ENCODE peak calls at places on chromosomes 12 and 14, in four cellular contexts. I is IMR-90, T is kidney, R is pancreas. J is an unnamed sample. For H3K4me1 and H3K36me3, the result is how much of the 10 kb centered on the place peaks cover.

GRCh38 chr14:28577711-28578131 is 188.9 kb upstream of the FOXG1 start:
- DNase-seq in I (no peak), T (no peak), R (no peak), J (no peak)

GRCh38 chr12:44584625-44585024 is 291.5 kb downstream of the NELL2 start:
- DNase-seq in R (no peak), T (no peak), I (no peak), J (no peak)

GRCh38 chr12:49346659-49347306 is at the start of gene DNAJC22:
- DNase-seq in I (no peak), R (no peak), T (peak), J (peak)

GRCh38 chr12:31603546-31604009 is 12.6 kb upstream of the DENND5B start:
- DNase-seq in R (no peak), I (no peak), T (no peak), J (no peak)

GRCh38 chr12:119363037-119363436 is 28.5 kb downstream of the CCDC60 start:
- DNase-seq in I (no peak), R (no peak), T (no peak), J (no peak)

GRCh38 chr14:71602524-71602923 is 329.7 kb upstream of the RGS6 start:
- DNase-seq in T (no peak), I (no peak), R (no peak), J (no peak)

GRCh38 chr14:37974421-37974820 is 233.3 kb upstream of the SSTR1 start:
- DNase-seq in I (no peak), T (no peak), R (no peak), J (no peak)

GRCh38 chr12:31958601-31959000 is 614 bp upstream of the RESF1 start:
- DNase-seq in T (no peak), R (no peak), I (no peak), J (no peak)

GRCh38 chr12:130977046-130977758 is 23.5 kb downstream of the ADGRD1 start:
- DNase-seq in R (no peak), T (no peak), I (no peak), J (no peak)

GRCh38 chr12:50572275-50572674 is 67.5 kb downstream of the DIP2B start:
- DNase-seq in R (no peak), I (peak), T (no peak), J (no peak)

GRCh38 chr14:99575043-99576023 is 28.7 kb downstream of the CCDC85C start:
- DNase-seq in R (peak), T (peak), I (peak), J (peak)

GRCh38 chr12:103785243-103786031 is 55.6 kb downstream of the NT5DC3 start:
- DNase-seq in T (no peak), R (no peak), I (no peak), J (no peak)

GRCh38 chr12:26264215-26264838 is 69.0 kb downstream of the SSPN start:
- DNase-seq in I (no peak), T (no peak), R (no peak), J (no peak)

GRCh38 chr12:72141381-72141780 is 130.8 kb upstream of the TRHDE start:
- DNase-seq in I (peak), T (no peak), R (no peak), J (no peak)

GRCh38 chr12:48813464-48814312 is 4.6 kb upstream of the CACNB3 start:
- DNase-seq in R (no peak), T (no peak), I (peak), J (peak)

GRCh38 chr12:27971606-27972005 is 927 bp downstream of the PTHLH start:
- DNase-seq in T (no peak), R (no peak), I (peak), J (no peak)

GRCh38 chr12:121762269-121762668 is 31.2 kb downstream of the RHOF start:
- DNase-seq in T (peak), R (no peak), I (peak), J (no peak)

GRCh38 chr12:45401008-45401407 is 185.1 kb downstream of the ANO6 start:
- DNase-seq in R (no peak), I (no peak), T (no peak), J (no peak)

GRCh38 chr12:89706551-89707348 is 1.9 kb downstream of the ATP2B1 start:
- DNase-seq in T (peak), I (peak), R (no peak), J (peak)

GRCh38 chr14:72183631-72184030 is 251.4 kb downstream of the RGS6 start:
- DNase-seq in I (no peak), R (no peak), T (no peak), J (no peak)

DNA sequence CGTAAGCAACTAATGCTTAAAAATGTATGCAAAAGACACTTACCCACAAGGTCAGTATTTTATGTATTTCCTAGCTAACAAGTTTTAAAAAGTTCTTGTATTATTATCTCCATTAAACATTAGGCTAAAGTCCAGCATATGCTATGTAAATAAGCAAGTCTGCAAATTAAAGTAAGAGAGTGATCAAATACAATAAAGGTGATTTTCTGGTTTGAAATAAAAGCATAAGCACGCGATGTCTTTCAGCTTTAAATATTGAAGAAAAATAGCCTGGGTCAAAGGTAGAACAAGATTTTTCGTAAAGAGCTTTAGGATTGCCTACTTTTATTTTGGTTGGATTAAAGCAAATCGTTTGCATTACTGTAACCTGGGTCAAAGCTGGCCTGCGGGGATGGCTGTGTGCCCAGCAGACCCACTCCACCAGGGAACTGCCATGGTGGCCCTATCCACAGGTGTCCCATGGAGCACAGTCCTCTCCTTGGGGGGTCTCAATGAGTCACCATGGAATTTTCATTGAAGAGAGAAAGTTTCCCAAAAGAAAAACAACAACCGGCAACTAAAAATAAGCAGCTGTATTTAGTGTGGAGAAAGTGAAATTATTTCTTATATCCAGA is 12.9 kb upstream of the LRIG3 start:
- DNase-seq in T (no peak), I (no peak), R (no peak), J (no peak)
- H3K4me1 ChIP-seq in T (under half), I (under half), R (under half), J (under half)

DNA sequence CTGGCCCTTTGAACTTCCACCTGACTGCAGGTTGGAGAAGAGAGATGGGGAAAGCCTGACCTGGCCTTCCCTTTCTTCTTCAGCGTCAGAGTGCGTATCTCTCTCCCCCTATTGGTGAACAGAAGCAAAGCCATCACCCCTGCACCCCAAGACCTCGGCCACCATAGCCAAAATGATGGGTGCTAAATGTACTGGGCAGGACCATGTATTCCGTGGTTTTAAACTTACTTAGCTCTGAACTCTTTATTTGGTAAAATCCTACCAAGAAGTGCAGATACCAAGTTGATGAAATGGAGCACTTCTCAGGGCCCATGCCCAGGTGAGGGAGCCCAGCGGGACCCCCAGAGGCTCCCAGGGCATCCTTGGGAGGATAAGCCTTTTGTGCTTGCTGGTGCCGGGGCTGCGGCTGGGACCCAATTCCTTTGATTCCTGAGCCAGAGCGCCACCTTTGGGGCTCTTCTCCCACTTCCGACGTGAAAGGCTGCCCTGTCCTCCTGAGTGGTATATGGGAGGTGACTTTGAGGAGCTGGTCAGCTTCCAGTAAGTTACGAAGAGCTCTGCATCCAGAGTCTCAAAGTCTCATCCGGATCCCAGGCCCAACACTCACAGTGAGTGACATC is 9.4 kb downstream of the CCND2 start:
- DNase-seq in R (no peak), I (no peak), T (no peak), J (no peak)
- TF ChIP-seq CTCF in R (no peak), I (no peak), T (no peak), J (no peak)

GRCh38 chr12:102029148-102029547 is 32.6 kb downstream of the WASHC3 start:
- DNase-seq in T (no peak), R (no peak), I (no peak), J (no peak)

GRCh38 chr12:102031852-102032251 is 29.9 kb downstream of the WASHC3 start:
- DNase-seq in I (no peak), T (no peak), R (no peak), J (no peak)

GRCh38 chr12:102034346-102034745 is 27.4 kb downstream of the WASHC3 start:
- DNase-seq in R (no peak), I (peak), T (no peak), J (no peak)
- H3K36me3 ChIP-seq in R (under half), I (under half), T (under half), J (under half)

GRCh38 chr14:34051966-34052657 is 101.2 kb upstream of the EGLN3 start:
- DNase-seq in R (no peak), I (no peak), T (no peak), J (peak)
- H3K4me1 ChIP-seq in R (under half), I (under half), T (under half), J (under half)

DNA sequence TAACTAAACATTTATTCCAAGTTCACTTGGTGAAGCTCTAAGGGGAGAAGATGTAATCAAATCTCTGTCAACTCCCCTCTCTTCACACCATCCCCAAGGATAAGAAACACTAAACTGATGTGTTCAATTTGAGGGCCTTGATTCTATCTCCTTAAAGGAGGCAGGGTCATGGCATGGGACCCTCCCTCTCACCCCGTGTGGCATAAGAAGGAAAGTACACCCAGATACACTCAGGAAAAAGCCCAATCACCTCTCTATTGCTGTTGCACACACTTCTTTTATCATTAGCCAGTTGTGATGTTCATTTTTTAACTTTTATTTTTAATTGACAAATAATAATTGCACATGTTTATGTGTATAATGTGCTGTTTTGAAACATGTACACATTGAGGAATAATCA is 35.1 kb downstream of the WASHC3 start:
- DNase-seq in R (no peak), I (no peak), T (no peak), J (no peak)
- TF ChIP-seq CTCF in R (no peak), I (no peak), T (no peak), J (no peak)

DNA sequence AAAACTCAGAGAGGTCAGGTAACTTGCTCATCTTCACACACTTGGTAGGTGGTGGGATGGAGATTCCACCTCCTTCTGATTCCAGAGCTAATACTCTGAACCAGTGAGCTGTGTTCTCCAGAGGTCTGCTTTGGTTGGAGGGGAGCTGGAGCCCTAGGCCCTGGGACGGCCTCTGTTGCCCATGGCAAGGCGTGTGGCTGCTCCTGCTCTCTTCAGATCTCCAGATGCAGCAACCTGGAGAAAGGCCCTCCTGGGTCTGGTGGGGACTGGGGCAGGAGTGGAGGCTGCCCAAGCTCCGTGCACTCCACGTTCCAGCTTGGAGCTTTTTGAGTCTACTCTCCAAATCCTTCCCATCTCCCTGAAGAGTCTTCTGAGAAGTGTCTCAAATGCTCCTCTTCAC is 10.7 kb downstream of the CCND2 start:
- DNase-seq in T (no peak), I (no peak), R (no peak), J (no peak)
- H3K36me3 ChIP-seq in T (under half), I (under half), R (under half), J (under half)

DNA sequence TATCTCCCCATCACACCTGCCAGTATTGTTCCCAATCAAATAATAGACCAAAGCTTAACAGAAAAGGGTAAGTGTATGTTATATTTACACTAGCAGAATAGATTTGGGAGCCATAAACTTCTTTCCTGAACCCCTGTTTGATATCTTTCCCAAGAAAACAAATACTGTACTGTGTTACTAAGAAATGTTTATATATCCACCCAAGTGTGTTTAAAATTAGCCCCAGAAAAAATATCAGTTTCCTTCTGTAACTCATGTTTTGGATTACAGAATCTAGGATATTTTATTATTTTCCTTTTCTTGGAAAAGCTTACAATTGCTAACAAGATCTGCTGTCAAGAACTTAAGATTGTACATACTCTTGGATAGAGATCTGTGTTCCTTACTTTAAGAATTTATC is 1817.2 kb upstream of the FLRT2 start:
- DNase-seq in T (no peak), I (peak), R (no peak), J (no peak)
- H3K4me1 ChIP-seq in T (under half), I (under half), R (under half), J (under half)

GRCh38 chr12:96068111-96068510 is 32.7 kb upstream of the LTA4H start:
- DNase-seq in I (no peak), R (no peak), T (no peak), J (no peak)

GRCh38 chr12:96068636-96069035 is 33.2 kb upstream of the LTA4H start:
- DNase-seq in I (no peak), R (no peak), T (no peak), J (no peak)

GRCh38 chr12:96069511-96070231 is 34.3 kb upstream of the LTA4H start:
- DNase-seq in T (no peak), I (no peak), R (no peak), J (no peak)

GRCh38 chr12:96073346-96074336 is 38.3 kb upstream of the LTA4H start:
- DNase-seq in T (no peak), I (no peak), R (no peak), J (no peak)

GRCh38 chr12:96070670-96071279 is 35.4 kb upstream of the LTA4H start:
- DNase-seq in R (no peak), T (no peak), I (no peak), J (no peak)
- TF ChIP-seq CTCF in R (no peak), T (no peak), I (peak), J (no peak)

J was measured in mucosa of descending colon.